ENCODE peak calls at places on chromosomes 5 and 9, in eight cellular contexts. One of them, this sample, is unnamed.

GRCh38 chr9:129405831-129406220 is 215.1 kb downstream of the C9orf50 start:
- DNase-seq in brain microvascular endothelial cell: no peak
- DNase-seq in astrocyte: no peak
- DNase-seq in fibroblast of villous mesenchyme: no peak
- DNase-seq in colonic mucosa: no peak
- DNase-seq in fibroblast of lung: no peak
- DNase-seq in hepatocyte: no peak
- DNase-seq in breast epithelium: no peak
- DNase-seq in this sample: no peak

GRCh38 chr5:52283221-52283620 is 504.5 kb upstream of the ITGA1 start:
- DNase-seq in fibroblast of lung: no peak
- DNase-seq in hepatocyte: peak
- DNase-seq in fibroblast of villous mesenchyme: no peak
- DNase-seq in astrocyte: no peak
- DNase-seq in brain microvascular endothelial cell: no peak
- DNase-seq in colonic mucosa: no peak
- DNase-seq in breast epithelium: no peak
- DNase-seq in this sample: no peak

GRCh38 chr5:10445352-10445751 is 3.7 kb downstream of the ROPN1L start:
- DNase-seq in astrocyte: no peak
- DNase-seq in fibroblast of villous mesenchyme: no peak
- DNase-seq in hepatocyte: no peak
- DNase-seq in brain microvascular endothelial cell: no peak
- DNase-seq in breast epithelium: no peak
- DNase-seq in colonic mucosa: no peak
- DNase-seq in fibroblast of lung: no peak
- DNase-seq in this sample: no peak

GRCh38 chr9:137975936-137976565 is 98.5 kb downstream of the CACNA1B start:
- DNase-seq in hepatocyte: peak
- DNase-seq in fibroblast of lung: no peak
- DNase-seq in fibroblast of villous mesenchyme: no peak
- DNase-seq in brain microvascular endothelial cell: no peak
- DNase-seq in breast epithelium: no peak
- DNase-seq in astrocyte: no peak
- DNase-seq in colonic mucosa: no peak
- DNase-seq in this sample: no peak

GRCh38 chr5:71475788-71476384 is 20.4 kb downstream of the BDP1 start:
- DNase-seq in astrocyte: peak
- DNase-seq in breast epithelium: no peak
- DNase-seq in fibroblast of lung: peak
- DNase-seq in brain microvascular endothelial cell: no peak
- DNase-seq in hepatocyte: peak
- DNase-seq in colonic mucosa: no peak
- DNase-seq in fibroblast of villous mesenchyme: peak
- DNase-seq in this sample: peak

GRCh38 chr9:137367506-137368430 is 55.2 kb downstream of the EXD3 start:
- DNase-seq in fibroblast of lung: no peak
- DNase-seq in hepatocyte: no peak
- DNase-seq in brain microvascular endothelial cell: no peak
- DNase-seq in colonic mucosa: no peak
- DNase-seq in breast epithelium: no peak
- DNase-seq in astrocyte: no peak
- DNase-seq in fibroblast of villous mesenchyme: no peak
- DNase-seq in this sample: no peak

GRCh38 chr5:143434261-143435206 is 31.0 kb upstream of the NR3C1 start:
- DNase-seq in fibroblast of lung: no peak
- DNase-seq in astrocyte: no peak
- DNase-seq in fibroblast of villous mesenchyme: no peak
- DNase-seq in brain microvascular endothelial cell: no peak
- DNase-seq in hepatocyte: no peak
- DNase-seq in breast epithelium: no peak
- DNase-seq in colonic mucosa: no peak
- DNase-seq in this sample: no peak

GRCh38 chr5:130213607-130214006 is 309.3 kb downstream of the CHSY3 start:
- DNase-seq in fibroblast of villous mesenchyme: peak
- DNase-seq in hepatocyte: no peak
- DNase-seq in astrocyte: no peak
- DNase-seq in colonic mucosa: no peak
- DNase-seq in breast epithelium: no peak
- DNase-seq in fibroblast of lung: no peak
- DNase-seq in brain microvascular endothelial cell: no peak
- DNase-seq in this sample: no peak

GRCh38 chr5:124065508-124065907 is 553.5 kb downstream of the CSNK1G3 start:
- DNase-seq in hepatocyte: no peak
- DNase-seq in breast epithelium: no peak
- DNase-seq in fibroblast of villous mesenchyme: no peak
- DNase-seq in colonic mucosa: no peak
- DNase-seq in brain microvascular endothelial cell: no peak
- DNase-seq in fibroblast of lung: no peak
- DNase-seq in astrocyte: no peak
- DNase-seq in this sample: peak

GRCh38 chr9:76808636-76809035 is 44.4 kb downstream of the PCA3 start:
- DNase-seq in astrocyte: no peak
- DNase-seq in fibroblast of villous mesenchyme: no peak
- DNase-seq in brain microvascular endothelial cell: no peak
- DNase-seq in fibroblast of lung: peak
- DNase-seq in breast epithelium: no peak
- DNase-seq in colonic mucosa: no peak
- DNase-seq in hepatocyte: no peak
- DNase-seq in this sample: no peak

GRCh38 chr9:131585375-131585774 is 40.1 kb downstream of the PRRT1B start:
- DNase-seq in fibroblast of villous mesenchyme: peak
- DNase-seq in hepatocyte: no peak
- DNase-seq in brain microvascular endothelial cell: no peak
- DNase-seq in fibroblast of lung: no peak
- DNase-seq in breast epithelium: no peak
- DNase-seq in astrocyte: no peak
- DNase-seq in colonic mucosa: no peak
- DNase-seq in this sample: no peak

GRCh38 chr5:170154744-170155143 is 49.0 kb downstream of the FOXI1 start:
- DNase-seq in fibroblast of lung: no peak
- DNase-seq in hepatocyte: no peak
- DNase-seq in brain microvascular endothelial cell: no peak
- DNase-seq in astrocyte: no peak
- DNase-seq in fibroblast of villous mesenchyme: no peak
- DNase-seq in breast epithelium: no peak
- DNase-seq in colonic mucosa: no peak
- DNase-seq in this sample: no peak

GRCh38 chr9:125700791-125701190 is 6.2 kb downstream of the MAPKAP1 start:
- DNase-seq in astrocyte: peak
- DNase-seq in fibroblast of lung: peak
- DNase-seq in hepatocyte: no peak
- DNase-seq in breast epithelium: no peak
- DNase-seq in fibroblast of villous mesenchyme: no peak
- DNase-seq in colonic mucosa: no peak
- DNase-seq in brain microvascular endothelial cell: no peak
- DNase-seq in this sample: no peak

GRCh38 chr9:136824496-136825225 is 16.9 kb downstream of the RABL6 start:
- DNase-seq in fibroblast of villous mesenchyme: no peak
- DNase-seq in astrocyte: no peak
- DNase-seq in colonic mucosa: no peak
- DNase-seq in hepatocyte: no peak
- DNase-seq in brain microvascular endothelial cell: no peak
- DNase-seq in breast epithelium: no peak
- DNase-seq in fibroblast of lung: no peak
- DNase-seq in this sample: no peak

GRCh38 chr5:146291421-146292074 is 47.1 kb upstream of the POU4F3 start:
- DNase-seq in hepatocyte: peak
- DNase-seq in fibroblast of lung: peak
- DNase-seq in fibroblast of villous mesenchyme: peak
- DNase-seq in breast epithelium: no peak
- DNase-seq in colonic mucosa: no peak
- DNase-seq in brain microvascular endothelial cell: peak
- DNase-seq in astrocyte: peak
- DNase-seq in this sample: peak

GRCh38 chr9:107039546-107039945 is 176.6 kb downstream of the ZNF462 start:
- DNase-seq in astrocyte: peak
- DNase-seq in fibroblast of villous mesenchyme: no peak
- DNase-seq in brain microvascular endothelial cell: peak
- DNase-seq in breast epithelium: no peak
- DNase-seq in hepatocyte: no peak
- DNase-seq in colonic mucosa: no peak
- DNase-seq in fibroblast of lung: peak
- DNase-seq in this sample: peak

GRCh38 chr5:140967226-140967893 is 1.1 kb downstream of the PCDHAC2 start:
- DNase-seq in fibroblast of villous mesenchyme: no peak
- DNase-seq in hepatocyte: no peak
- DNase-seq in astrocyte: no peak
- DNase-seq in brain microvascular endothelial cell: no peak
- DNase-seq in colonic mucosa: no peak
- DNase-seq in breast epithelium: no peak
- DNase-seq in fibroblast of lung: no peak
- DNase-seq in this sample: no peak
- H3K4me3 ChIP-seq in fibroblast of villous mesenchyme: no peak
- H3K4me3 ChIP-seq in hepatocyte: peak
- H3K4me3 ChIP-seq in astrocyte: no peak
- H3K4me3 ChIP-seq in brain microvascular endothelial cell: no peak
- H3K4me3 ChIP-seq in colonic mucosa: no peak
- H3K4me3 ChIP-seq in breast epithelium: peak
- H3K4me3 ChIP-seq in fibroblast of lung: no peak
- H3K4me3 ChIP-seq in this sample: no peak

DNA sequence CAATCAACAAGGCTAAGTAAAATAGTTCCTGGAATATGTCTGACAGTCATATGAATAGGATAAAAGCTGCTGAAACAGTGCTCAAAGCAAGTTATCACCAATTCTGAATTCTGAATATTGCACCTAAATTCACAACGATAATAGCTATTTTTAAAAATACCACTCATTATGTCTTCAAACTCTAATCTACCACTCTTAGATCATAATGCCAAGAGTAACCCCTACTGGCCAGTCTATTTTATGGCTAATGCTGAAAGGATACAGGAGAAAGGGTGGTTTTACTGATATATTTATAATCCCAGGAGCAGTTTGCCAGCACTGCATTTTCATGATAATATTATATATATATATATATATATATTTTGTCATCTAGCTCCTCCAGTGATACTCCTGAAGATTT is 232.8 kb downstream of the PDE4D start:
- DNase-seq in fibroblast of villous mesenchyme: peak
- DNase-seq in hepatocyte: peak
- DNase-seq in breast epithelium: no peak
- DNase-seq in astrocyte: no peak
- DNase-seq in colonic mucosa: no peak
- DNase-seq in brain microvascular endothelial cell: peak
- DNase-seq in fibroblast of lung: no peak
- DNase-seq in this sample: no peak
- TF ChIP-seq CTCF in fibroblast of villous mesenchyme: peak
- TF ChIP-seq CTCF in hepatocyte: peak
- TF ChIP-seq CTCF in breast epithelium: no peak
- TF ChIP-seq CTCF in astrocyte: peak
- TF ChIP-seq CTCF in colonic mucosa: peak
- TF ChIP-seq CTCF in brain microvascular endothelial cell: peak
- TF ChIP-seq CTCF in fibroblast of lung: peak
- TF ChIP-seq CTCF in this sample: peak

GRCh38 chr9:121269030-121269887 is 1.3 kb downstream of the GSN start:
- DNase-seq in astrocyte: no peak
- DNase-seq in hepatocyte: peak
- DNase-seq in breast epithelium: peak
- DNase-seq in fibroblast of lung: peak
- DNase-seq in colonic mucosa: peak
- DNase-seq in brain microvascular endothelial cell: no peak
- DNase-seq in fibroblast of villous mesenchyme: no peak
- DNase-seq in this sample: no peak
- H3K4me3 ChIP-seq in astrocyte: peak
- H3K4me3 ChIP-seq in hepatocyte: peak
- H3K4me3 ChIP-seq in breast epithelium: peak
- H3K4me3 ChIP-seq in fibroblast of lung: peak
- H3K4me3 ChIP-seq in colonic mucosa: peak
- H3K4me3 ChIP-seq in brain microvascular endothelial cell: peak
- H3K4me3 ChIP-seq in fibroblast of villous mesenchyme: peak
- H3K4me3 ChIP-seq in this sample: peak

GRCh38 chr9:74762950-74763349 is 124.8 kb downstream of the TRPM6 start:
- DNase-seq in breast epithelium: no peak
- DNase-seq in fibroblast of villous mesenchyme: no peak
- DNase-seq in colonic mucosa: no peak
- DNase-seq in fibroblast of lung: no peak
- DNase-seq in astrocyte: no peak
- DNase-seq in brain microvascular endothelial cell: no peak
- DNase-seq in hepatocyte: no peak
- DNase-seq in this sample: no peak
- TF ChIP-seq CTCF in breast epithelium: no peak
- TF ChIP-seq CTCF in fibroblast of villous mesenchyme: no peak
- TF ChIP-seq CTCF in colonic mucosa: no peak
- TF ChIP-seq CTCF in fibroblast of lung: no peak
- TF ChIP-seq CTCF in astrocyte: no peak
- TF ChIP-seq CTCF in brain microvascular endothelial cell: peak
- TF ChIP-seq CTCF in hepatocyte: no peak
- TF ChIP-seq CTCF in this sample: no peak

GRCh38 chr9:98104445-98104881 is 14.6 kb downstream of the TRIM14 start:
- DNase-seq in fibroblast of lung: no peak
- DNase-seq in colonic mucosa: no peak
- DNase-seq in hepatocyte: no peak
- DNase-seq in breast epithelium: no peak
- DNase-seq in fibroblast of villous mesenchyme: no peak
- DNase-seq in astrocyte: no peak
- DNase-seq in brain microvascular endothelial cell: no peak
- DNase-seq in this sample: no peak

GRCh38 chr9:98108540-98109031 is 10.4 kb downstream of the TRIM14 start:
- DNase-seq in fibroblast of lung: no peak
- DNase-seq in brain microvascular endothelial cell: no peak
- DNase-seq in breast epithelium: no peak
- DNase-seq in fibroblast of villous mesenchyme: no peak
- DNase-seq in colonic mucosa: no peak
- DNase-seq in hepatocyte: no peak
- DNase-seq in astrocyte: no peak
- DNase-seq in this sample: no peak

GRCh38 chr9:98107926-98108325 is 11.1 kb downstream of the TRIM14 start:
- DNase-seq in fibroblast of lung: no peak
- DNase-seq in brain microvascular endothelial cell: no peak
- DNase-seq in fibroblast of villous mesenchyme: no peak
- DNase-seq in colonic mucosa: no peak
- DNase-seq in hepatocyte: no peak
- DNase-seq in astrocyte: no peak
- DNase-seq in breast epithelium: no peak
- DNase-seq in this sample: no peak

GRCh38 chr9:98105006-98105405 is 14.0 kb downstream of the TRIM14 start:
- DNase-seq in breast epithelium: no peak
- DNase-seq in hepatocyte: no peak
- DNase-seq in fibroblast of lung: no peak
- DNase-seq in brain microvascular endothelial cell: no peak
- DNase-seq in astrocyte: no peak
- DNase-seq in colonic mucosa: no peak
- DNase-seq in fibroblast of villous mesenchyme: no peak
- DNase-seq in this sample: no peak

DNA sequence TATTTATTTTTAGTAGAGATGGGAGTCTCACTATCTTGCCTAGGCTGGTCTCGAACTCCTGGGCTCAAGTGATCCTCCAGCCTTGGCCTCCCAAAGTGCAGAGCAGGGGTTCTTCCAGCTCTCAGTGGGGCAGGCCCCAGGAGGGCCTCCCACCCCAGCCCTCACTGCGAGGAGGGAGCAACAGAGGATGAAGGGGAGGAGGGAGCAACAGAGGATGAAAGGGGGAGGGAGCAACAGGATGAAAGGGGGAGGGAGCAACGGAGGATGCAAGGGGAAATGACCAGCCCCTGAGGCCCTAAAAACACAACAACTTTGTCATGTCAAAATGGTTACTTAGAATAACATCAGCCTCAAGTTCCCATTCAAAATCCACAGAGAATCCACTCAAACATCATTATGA is 10.0 kb downstream of the TRIM14 start:
- DNase-seq in astrocyte: no peak
- DNase-seq in fibroblast of lung: no peak
- DNase-seq in brain microvascular endothelial cell: no peak
- DNase-seq in colonic mucosa: no peak
- DNase-seq in hepatocyte: no peak
- DNase-seq in fibroblast of villous mesenchyme: no peak
- DNase-seq in breast epithelium: no peak
- DNase-seq in this sample: no peak
- H3K4me3 ChIP-seq in astrocyte: no peak
- H3K4me3 ChIP-seq in fibroblast of lung: no peak
- H3K4me3 ChIP-seq in brain microvascular endothelial cell: no peak
- H3K4me3 ChIP-seq in colonic mucosa: no peak
- H3K4me3 ChIP-seq in hepatocyte: no peak
- H3K4me3 ChIP-seq in fibroblast of villous mesenchyme: no peak
- H3K4me3 ChIP-seq in breast epithelium: no peak
- H3K4me3 ChIP-seq in this sample: no peak

This sample was measured in foreskin fibroblast.